ENCODE peak calls at places on chromosome 7, in seven cellular contexts. S is stimulated activated CD4-positive, alpha-beta T cell treated with anti-CD3 and anti-CD28 coated beads, Interleukin-12 subunit alpha, Interleukin-12 subunit beta, amount 100 ng/mL, for 4 hours; R is neural crest cell; E is HS-5; J is HTR-8/SVneo; D is stimulated activated CD8-positive, alpha-beta memory T cell treated with anti-CD3 and anti-CD28 coated beads, Interleukin-15, amount 100 ng/mL, for 1 hour; G is glutamatergic neuron. N is an unnamed sample.
A peak's percentile ranks its signal among the peaks of the same experiment; 100 is the strongest.

GRCh38 chr7:14483663-14484062 is 418.9 kb downstream of the DGKB start:
- DNase-seq in S (no peak), R (no peak), E (no peak), J (no peak), D (no peak), G (no peak), N (no peak)

GRCh38 chr7:86889501-86889900 is 170.0 kb downstream of the ELAPOR2 start:
- DNase-seq in S (no peak), R (no peak), E (no peak), J (no peak), D (no peak), G (no peak), N (no peak)

GRCh38 chr7:121748546-121748945 is 124.4 kb upstream of the PTPRZ1 start:
- DNase-seq in S (no peak), R (no peak), E (no peak), J (no peak), D (no peak), G (no peak), N (no peak)

GRCh38 chr7:94375167-94375566 is 19.5 kb upstream of the COL1A2 start:
- DNase-seq in S (no peak), R (no peak), E (peak; percentile 37), J (peak; percentile 27), D (no peak), G (peak; percentile 19), N (peak; percentile 71)

GRCh38 chr7:133275008-133275407 is 22.1 kb downstream of the EXOC4 start:
- DNase-seq in S (no peak), R (no peak), E (no peak), J (no peak), D (no peak), G (no peak), N (no peak)

GRCh38 chr7:33062023-33062781 is at the start of gene NT5C3A:
- DNase-seq in S (peak; percentile 28), R (no peak), E (no peak), J (peak; percentile 25), D (no peak), G (peak; percentile 65), N (no peak)

GRCh38 chr7:45601816-45602540 is 27.8 kb downstream of the ADCY1 start:
- DNase-seq in S (no peak), R (no peak), E (no peak), J (no peak), D (no peak), G (no peak), N (no peak)

GRCh38 chr7:35249537-35249907 is 4.4 kb downstream of the TBX20 start:
- DNase-seq in S (no peak), R (no peak), E (no peak), J (no peak), D (no peak), G (no peak), N (no peak)

GRCh38 chr7:67823345-67823744 is 826.7 kb downstream of the TYW1 start:
- DNase-seq in S (no peak), R (no peak), E (no peak), J (no peak), D (no peak), G (no peak), N (no peak)

GRCh38 chr7:2330506-2330905 is 16.3 kb upstream of the SNX8 start:
- DNase-seq in S (no peak), R (no peak), E (no peak), J (no peak), D (no peak), G (no peak), N (no peak)

GRCh38 chr7:157529768-157530560 is 193.2 kb downstream of the DNAJB6 start:
- DNase-seq in S (no peak), R (no peak), E (no peak), J (no peak), D (no peak), G (no peak), N (no peak)

GRCh38 chr7:45237788-45238461 is 80.3 kb downstream of the RAMP3 start:
- DNase-seq in S (no peak), R (no peak), E (no peak), J (no peak), D (no peak), G (no peak), N (no peak)

GRCh38 chr7:127905491-127906330 is 125.5 kb downstream of the LRRC4 start:
- DNase-seq in S (no peak), R (no peak), E (no peak), J (no peak), D (no peak), G (no peak), N (peak; percentile 26)

GRCh38 chr7:57385668-57386067 is 64.3 kb upstream of the ZNF716 start:
- DNase-seq in S (no peak), R (no peak), E (no peak), J (no peak), D (no peak), G (no peak), N (no peak)

GRCh38 chr7:39910108-39910869 is 39.8 kb upstream of the CDK13 start:
- DNase-seq in S (no peak), R (no peak), E (no peak), J (no peak), D (no peak), G (no peak), N (no peak)

GRCh38 chr7:2523461-2523905 is 3.9 kb downstream of the LFNG start:
- DNase-seq in S (no peak), R (no peak), E (no peak), J (no peak), D (no peak), G (no peak), N (no peak)

GRCh38 chr7:139992353-139993054 is 70.2 kb downstream of the PARP12 start:
- DNase-seq in S (no peak), R (no peak), E (no peak), J (no peak), D (no peak), G (peak; percentile 36), N (no peak)

GRCh38 chr7:42745357-42746022 is 166.4 kb downstream of the C7orf25 start:
- DNase-seq in S (peak; percentile 18), R (peak; percentile 44), E (no peak), J (no peak), D (no peak), G (peak; percentile 78), N (no peak)

GRCh38 chr7:134755422-134756022 is 23.9 kb upstream of the CALD1 start:
- DNase-seq in S (peak; percentile 28), R (peak; percentile 29), E (no peak), J (no peak), D (peak; percentile 14), G (peak; percentile 62), N (no peak)

N was measured in pulmonary artery endothelial cell.